ENCODE peak calls at places on chromosomes 12 and 14, in six cellular contexts. B is gastrocnemius medialis, C is fibroblast of pulmonary artery, G is GM23338, Y is heart right ventricle, X is IMR-90. E is an unnamed sample.

GRCh38 chr12:108859923-108860291 is 2.5 kb upstream of the SSH1 start:
- DNase-seq in B (no peak), X (no peak), Y (no peak), G (no peak), C (no peak), E (no peak)

GRCh38 chr14:90483117-90483516 is 86.3 kb downstream of the CALM1 start:
- DNase-seq in B (no peak), C (no peak), X (no peak), G (no peak), Y (no peak), E (no peak)

GRCh38 chr12:2344892-2345291 is 292.1 kb downstream of the CACNA1C start:
- DNase-seq in X (no peak), C (no peak), Y (no peak), G (no peak), B (no peak), E (no peak)

GRCh38 chr12:27709932-27710591 is 570 bp upstream of the MRPS35 start:
- DNase-seq in G (no peak), X (peak; percentile 61), Y (no peak), C (peak; percentile 69), B (no peak), E (peak; percentile 6)

GRCh38 chr12:103783744-103784664 is 57.0 kb downstream of the NT5DC3 start:
- DNase-seq in G (no peak), X (no peak), C (no peak), B (peak; percentile 75), Y (peak; percentile 11), E (no peak)

GRCh38 chr14:51621654-51622053 is 30.1 kb upstream of the FRMD6 start:
- DNase-seq in Y (no peak), B (no peak), X (no peak), C (no peak), G (no peak), E (no peak)

GRCh38 chr12:19964549-19964948 is 403.8 kb upstream of the PDE3A start:
- DNase-seq in X (no peak), C (peak; percentile 64), G (no peak), Y (no peak), B (no peak), E (no peak)

GRCh38 chr12:6076340-6076739 is 48.1 kb downstream of the VWF start:
- DNase-seq in Y (no peak), C (peak; percentile 40), X (no peak), G (no peak), B (no peak), E (no peak)

GRCh38 chr12:89783321-89784060 is 74.9 kb upstream of the ATP2B1 start:
- DNase-seq in Y (peak; percentile 55), G (peak; percentile 2), B (no peak), X (peak; percentile 67), C (peak; percentile 57), E (no peak)
- TF ChIP-seq CTCF in Y (no peak), G (no peak), B (no peak), X (no peak), C (no peak), E (no peak)

DNA sequence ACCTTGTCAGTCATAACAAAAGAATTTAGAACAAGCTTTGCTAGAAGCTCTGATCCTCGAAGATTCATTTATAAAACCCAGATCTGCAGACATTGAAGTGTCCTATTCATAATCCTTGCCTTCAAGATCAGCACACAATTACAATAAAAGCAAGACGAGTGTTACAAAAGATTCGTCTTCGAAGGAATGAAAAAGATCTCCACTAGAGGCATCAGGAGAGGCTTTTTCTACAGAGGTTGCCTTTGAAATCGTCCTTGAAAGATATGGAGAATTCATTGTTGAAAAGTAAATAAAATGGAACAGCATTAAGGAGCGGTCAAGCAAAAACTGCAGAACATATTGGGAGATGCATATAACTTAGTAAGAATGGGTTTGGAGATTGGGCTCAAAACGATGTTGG is 146.4 kb downstream of the BMP4 start:
- DNase-seq in C (no peak), X (no peak), G (peak; percentile 8), B (no peak), Y (no peak), E (no peak)
- TF ChIP-seq CTCF in C (no peak), X (no peak), G (no peak), B (no peak), Y (no peak), E (no peak)

GRCh38 chr14:101133068-101133467 is 229.5 kb upstream of the RTL1 start:
- DNase-seq in B (no peak), X (no peak), Y (no peak), C (no peak), G (no peak), E (no peak)

GRCh38 chr14:101135796-101136742 is 232.5 kb upstream of the RTL1 start:
- DNase-seq in X (no peak), Y (no peak), G (no peak), C (no peak), B (no peak), E (no peak)

GRCh38 chr14:101134851-101135486 is 231.4 kb upstream of the RTL1 start:
- DNase-seq in B (no peak), C (no peak), X (no peak), Y (no peak), G (no peak), E (no peak)

GRCh38 chr14:101132588-101132987 is 229.1 kb upstream of the RTL1 start:
- DNase-seq in C (no peak), G (no peak), X (no peak), B (no peak), Y (no peak), E (no peak)

DNA sequence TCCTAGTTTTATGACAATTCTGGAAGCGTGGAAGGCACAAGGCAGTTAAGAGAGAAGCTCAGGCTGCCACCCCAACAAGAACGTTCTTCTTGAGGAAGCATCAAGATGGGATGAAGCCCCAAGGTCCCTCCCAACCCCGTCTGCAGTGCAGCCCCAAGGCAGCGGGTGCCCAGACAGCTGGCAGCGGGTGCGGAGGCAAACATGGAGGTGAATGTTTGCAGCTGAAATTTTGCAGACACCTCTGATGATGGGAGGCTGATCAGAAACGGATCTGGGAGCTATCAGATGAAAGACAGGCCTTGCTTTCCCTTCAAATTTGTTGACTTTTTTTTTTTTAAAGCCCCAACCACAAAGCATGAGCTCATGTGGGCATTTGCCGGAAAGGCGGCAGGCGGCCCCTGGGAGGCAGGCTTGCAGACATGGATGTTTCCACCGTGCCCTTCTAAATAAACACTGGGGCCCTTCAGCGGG is 230.7 kb upstream of the RTL1 start:
- DNase-seq in G (no peak), C (no peak), B (no peak), Y (no peak), X (no peak), E (no peak)
- TF ChIP-seq CTCF in G (no peak), C (no peak), B (no peak), Y (no peak), X (no peak), E (no peak)

GRCh38 chr14:50342211-50343080 is 30.3 kb downstream of the DMAC2L start:
- DNase-seq in G (peak; percentile 68), C (peak; percentile 76), X (peak; percentile 71), B (peak; percentile 21), Y (peak; percentile 60), E (no peak)
- TF ChIP-seq CTCF in G (peak; percentile 70), C (peak; percentile 21), X (peak; percentile 52), B (no peak), Y (peak; percentile 71), E (no peak)

GRCh38 chr12:52645120-52645761 is 6.8 kb downstream of the KRT2 start:
- DNase-seq in G (no peak), B (no peak), C (no peak), X (no peak), Y (no peak), E (no peak)

GRCh38 chr12:52648012-52648550 is 3.9 kb downstream of the KRT2 start:
- DNase-seq in Y (no peak), G (no peak), C (no peak), B (no peak), X (no peak), E (no peak)

GRCh38 chr12:52645982-52646381 is 6.0 kb downstream of the KRT2 start:
- DNase-seq in C (no peak), X (no peak), Y (no peak), G (no peak), B (no peak), E (no peak)

GRCh38 chr12:52647601-52648000 is 4.4 kb downstream of the KRT2 start:
- DNase-seq in C (no peak), B (no peak), G (no peak), X (no peak), Y (no peak), E (no peak)

GRCh38 chr12:52646613-52647012 is 5.4 kb downstream of the KRT2 start:
- DNase-seq in Y (no peak), C (no peak), B (no peak), G (peak; percentile 21), X (no peak), E (no peak)
- TF ChIP-seq CTCF in Y (no peak), C (no peak), B (no peak), G (peak; percentile 54), X (no peak), E (no peak)

DNA sequence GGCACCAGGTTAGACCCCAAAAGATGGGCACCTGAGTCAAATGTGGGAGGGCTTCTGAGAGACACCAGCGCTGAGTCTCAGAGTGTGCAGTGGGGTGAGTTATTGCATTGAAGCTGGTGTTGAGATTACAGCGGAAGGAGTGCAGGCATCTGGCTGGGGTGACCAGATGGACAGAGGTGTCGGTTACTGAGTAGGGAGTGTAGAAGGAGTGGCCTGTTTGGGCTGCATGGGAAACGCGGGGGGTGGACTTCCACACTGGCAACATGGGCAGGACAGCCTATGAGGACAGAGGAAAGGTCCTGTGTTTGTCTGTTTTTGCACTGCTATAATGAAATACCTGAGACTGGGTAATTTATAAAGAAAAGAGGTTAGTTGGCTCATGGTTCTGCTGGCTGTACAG is 45.2 kb downstream of the PLXNC1 start:
- DNase-seq in X (no peak), G (no peak), C (no peak), B (no peak), Y (no peak), E (no peak)
- TF ChIP-seq CTCF in X (no peak), G (no peak), C (no peak), B (no peak), Y (no peak), E (no peak)

GRCh38 chr14:34981743-34982420 is 910 bp upstream of the SRP54 start:
- DNase-seq in G (peak; percentile 43), Y (peak; percentile 14), X (peak; percentile 50), B (no peak), C (peak; percentile 57), E (peak; percentile 34)
- TF ChIP-seq CTCF in G (peak; percentile 1), Y (peak; percentile 33), X (peak; percentile 28), B (peak; percentile 34), C (peak; percentile 38), E (peak; percentile 21)

DNA sequence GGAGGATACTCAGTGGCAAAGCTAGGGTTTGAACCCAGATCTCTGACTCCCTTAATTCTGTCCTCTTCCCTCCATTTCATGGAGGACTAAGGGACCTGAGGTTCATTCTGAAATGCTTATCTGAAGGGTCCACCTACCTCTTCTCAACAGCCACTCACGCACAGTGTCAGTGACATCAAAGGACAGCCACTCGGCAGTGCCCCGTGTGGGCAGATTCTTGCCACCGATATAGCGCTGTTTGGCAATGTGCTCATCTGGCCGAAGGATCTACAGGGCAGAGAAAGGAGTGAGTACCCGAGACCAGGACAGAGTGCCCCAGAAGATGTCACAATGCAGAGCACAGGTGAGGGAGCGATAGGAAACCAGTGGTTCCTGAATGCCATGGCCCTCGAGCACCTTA is 10.8 kb downstream of the TGFB3 start:
- DNase-seq in B (no peak), X (no peak), C (no peak), Y (no peak), G (peak; percentile 24), E (no peak)
- TF ChIP-seq CTCF in B (no peak), X (no peak), C (no peak), Y (no peak), G (no peak), E (no peak)

E was measured in Calu3.